ENCODE peak calls at places on chromosomes 1 and 21, in four cellular contexts. E is psoas muscle, Z is cardiac fibroblast, R is heart left ventricle. Q is an unnamed sample.

GRCh38 chr1:108645479-108646184 is 15.3 kb downstream of the HENMT1 start:
- DNase-seq in E (no peak), Z (no peak), R (no peak), Q (no peak)

GRCh38 chr1:217048104-217048707 is 325.0 kb upstream of the ESRRG start:
- DNase-seq in E (no peak), Z (peak), R (no peak), Q (peak)

GRCh38 chr1:223726380-223727001 is 14.2 kb downstream of the CAPN2 start:
- DNase-seq in E (peak), Z (peak), R (peak), Q (peak)

GRCh38 chr1:14539953-14540563 is 58.4 kb upstream of the KAZN start:
- DNase-seq in E (no peak), Z (no peak), R (no peak), Q (no peak)

GRCh38 chr1:156546267-156546666 is 26.1 kb downstream of the IQGAP3 start:
- DNase-seq in E (no peak), Z (no peak), R (no peak), Q (no peak)

GRCh38 chr1:183882328-183883167 is 77.6 kb downstream of the RGL1 start:
- DNase-seq in E (no peak), Z (no peak), R (no peak), Q (peak)

GRCh38 chr1:63924600-63924999 is 150.8 kb downstream of the ROR1 start:
- DNase-seq in E (no peak), Z (no peak), R (no peak), Q (peak)

GRCh38 chr1:69814926-69815325 is 247.2 kb downstream of the LRRC7 start:
- DNase-seq in E (no peak), Z (peak), R (no peak), Q (peak)

GRCh38 chr1:37471345-37472231 is 2.8 kb upstream of the ZC3H12A start:
- DNase-seq in E (peak), Z (peak), R (peak), Q (peak)

DNA sequence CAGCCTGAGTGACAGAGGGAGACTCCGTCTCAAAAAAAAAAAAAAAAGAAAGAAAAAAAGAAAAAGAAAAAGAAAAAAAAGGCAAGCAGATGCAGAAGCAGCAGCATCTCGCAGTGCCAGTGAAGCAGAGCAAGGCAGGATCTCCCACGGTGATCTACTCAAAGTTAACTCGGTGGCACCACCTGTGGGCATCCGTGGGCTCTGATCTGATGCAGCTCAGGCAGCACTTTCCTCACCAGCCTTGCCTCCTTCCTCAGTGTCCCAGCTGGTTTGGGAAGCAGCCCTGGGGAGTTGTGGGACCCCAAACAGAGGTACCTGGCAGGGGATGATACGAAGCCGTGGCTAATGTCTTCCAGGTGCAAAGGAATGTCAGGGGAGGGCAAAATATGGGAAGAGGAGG is 104.3 kb upstream of the KRTAP19-8 start:
- DNase-seq in E (no peak), Z (no peak), R (no peak), Q (no peak)
- TF ChIP-seq CTCF in E (no peak), Z (no peak), R (no peak), Q (no peak)

DNA sequence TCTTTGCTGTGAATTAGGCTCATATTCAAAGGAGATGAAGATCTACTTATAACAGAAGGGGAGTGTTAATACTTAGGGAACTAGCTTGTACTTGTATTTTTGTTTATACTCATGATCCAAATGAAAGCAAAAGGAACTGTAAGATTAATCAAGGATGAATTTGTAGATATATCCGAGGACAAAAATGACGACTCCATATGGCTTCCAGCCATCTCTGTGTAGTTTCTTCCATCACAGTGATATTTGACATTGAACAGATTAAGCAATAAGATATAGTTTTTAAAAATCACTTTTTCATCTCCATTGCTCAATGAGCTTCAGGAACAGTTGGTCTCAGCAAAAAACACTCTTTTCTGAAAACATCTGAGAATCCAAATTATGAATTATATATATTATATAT is 257.4 kb upstream of the CAMK1G start:
- DNase-seq in E (no peak), Z (no peak), R (no peak), Q (no peak)
- H3K4me3 ChIP-seq in E (no peak), Z (no peak), R (no peak), Q (no peak)

DNA sequence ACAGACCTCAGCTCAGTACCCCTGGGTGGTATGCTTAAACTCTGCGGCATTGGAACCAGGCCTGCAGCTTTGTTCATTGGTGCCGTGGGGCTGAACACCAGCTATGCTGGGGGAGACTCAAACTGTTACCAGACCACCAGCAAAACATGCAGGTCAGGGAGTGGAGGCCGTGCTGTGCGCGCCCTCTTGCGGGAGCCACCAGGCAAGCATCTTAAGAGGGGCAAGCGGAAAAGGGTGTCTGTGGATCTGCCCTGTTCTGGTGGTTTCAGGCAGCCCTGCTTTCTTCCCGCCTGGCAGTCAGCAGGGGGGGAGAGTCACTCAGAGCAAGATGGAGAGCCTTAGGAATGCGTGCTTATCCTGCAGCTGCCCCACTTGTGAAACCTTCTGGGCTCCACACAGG is 276.9 kb upstream of the ZRANB2 start:
- DNase-seq in E (no peak), Z (peak), R (no peak), Q (peak)
- TF ChIP-seq CTCF in E (no peak), Z (peak), R (no peak), Q (peak)

GRCh38 chr1:19646366-19646765 is 2.3 kb downstream of the NBL1 start:
- DNase-seq in E (no peak), Z (no peak), R (no peak), Q (no peak)
- H3K4me3 ChIP-seq in E (peak), Z (peak), R (peak), Q (peak)

DNA sequence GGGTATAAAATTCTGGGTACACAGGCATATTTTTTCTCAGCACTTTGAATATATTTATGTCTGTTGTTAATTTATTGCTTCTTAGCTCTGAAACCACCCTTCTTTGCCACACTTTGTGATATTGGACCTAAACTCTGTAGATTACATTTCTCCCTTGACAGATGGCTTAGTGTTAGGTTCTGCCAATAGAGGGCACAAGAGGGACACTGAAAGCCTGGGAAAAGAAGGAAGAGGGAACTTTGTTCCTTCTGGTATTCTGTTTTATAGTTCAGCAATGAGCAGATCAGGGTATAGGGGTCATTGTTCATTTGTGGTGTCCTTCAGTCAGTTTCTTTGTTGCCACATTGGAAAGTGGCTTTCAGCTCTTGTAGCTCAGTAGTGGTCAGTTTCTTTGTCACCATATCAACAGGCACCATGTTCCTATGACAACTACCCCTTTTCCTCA is 423.5 kb upstream of the PROX1 start:
- DNase-seq in E (no peak), Z (peak), R (no peak), Q (no peak)
- TF ChIP-seq CTCF in E (peak), Z (peak), R (peak), Q (no peak)

GRCh38 chr1:154502742-154503111 is 515 bp upstream of the SHE start:
- DNase-seq in E (no peak), Z (no peak), R (no peak), Q (no peak)

GRCh38 chr1:154499446-154499845 is 2.6 kb upstream of the TDRD10 start:
- DNase-seq in E (no peak), Z (no peak), R (no peak), Q (no peak)

GRCh38 chr1:154502066-154502741 is at the start of the genes SHE and TDRD10:
- DNase-seq in E (peak), Z (no peak), R (peak), Q (no peak)

GRCh38 chr1:154500533-154500932 is 1.5 kb upstream of the TDRD10 start:
- DNase-seq in E (no peak), Z (no peak), R (no peak), Q (no peak)

DNA sequence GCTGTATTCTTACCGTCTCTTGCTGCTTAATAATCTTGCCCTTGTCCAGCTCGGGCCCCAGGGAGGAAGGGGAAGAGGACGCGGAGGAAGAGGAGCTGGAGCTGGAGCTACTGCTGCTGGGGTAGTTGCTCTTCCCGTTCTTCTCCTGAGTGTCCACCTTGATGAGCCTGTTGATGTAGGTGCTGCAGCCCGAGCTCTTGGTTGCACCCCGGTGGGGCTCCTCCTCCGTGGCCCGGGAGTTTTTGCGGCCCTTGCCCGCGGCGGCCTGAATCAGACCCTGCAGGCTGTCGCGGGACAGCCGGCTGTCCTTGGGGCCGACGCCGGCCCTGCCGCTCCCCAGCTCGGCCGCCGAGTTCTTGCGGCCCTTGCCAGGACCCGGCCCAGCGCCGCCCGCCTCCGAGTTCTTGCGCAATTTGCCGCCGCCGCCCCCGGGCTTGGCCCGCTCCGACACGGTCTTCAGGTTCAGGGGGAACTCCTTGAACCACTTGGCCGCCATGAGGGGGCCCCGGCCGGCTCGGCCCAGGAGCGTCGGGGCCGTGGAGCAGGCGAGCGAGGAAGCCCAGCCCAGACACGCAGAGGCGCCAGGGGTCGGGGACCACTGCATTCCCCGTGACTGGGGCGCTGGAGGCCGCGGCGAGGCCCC is 475 bp upstream of the TDRD10 start:
- DNase-seq in E (peak), Z (no peak), R (peak), Q (no peak)
- H3K4me3 ChIP-seq in E (peak), Z (peak), R (peak), Q (no peak)

GRCh38 chr1:158527190-158527815 is 26.9 kb downstream of the OR6Y1 start:
- DNase-seq in E (no peak), Z (peak), R (no peak), Q (peak)
- TF ChIP-seq CTCF in E (peak), Z (peak), R (peak), Q (peak)

GRCh38 chr1:150686275-150686674 is 10.7 kb downstream of the GOLPH3L start:
- DNase-seq in E (no peak), Z (no peak), R (no peak), Q (no peak)
- H3K4me3 ChIP-seq in E (no peak), Z (no peak), R (no peak), Q (no peak)

GRCh38 chr1:109878531-109878930 is 32.1 kb upstream of the CSF1 start:
- DNase-seq in E (no peak), Z (no peak), R (no peak), Q (no peak)

GRCh38 chr1:109877776-109878175 is 32.9 kb upstream of the CSF1 start:
- DNase-seq in E (no peak), Z (no peak), R (no peak), Q (no peak)

GRCh38 chr1:109876617-109877319 is 33.9 kb upstream of the CSF1 start:
- DNase-seq in E (no peak), Z (no peak), R (no peak), Q (peak)

GRCh38 chr1:109875874-109876273 is 34.8 kb upstream of the CSF1 start:
- DNase-seq in E (no peak), Z (no peak), R (no peak), Q (no peak)

GRCh38 chr1:109877320-109877771 is 33.3 kb upstream of the CSF1 start:
- DNase-seq in E (peak), Z (peak), R (peak), Q (peak)
- TF ChIP-seq CTCF in E (peak), Z (peak), R (peak), Q (peak)